ENCODE peak calls at places on chromosomes 12 and 14, in seven cellular contexts. D is psoas muscle; B is aorta; K is neural progenitor cell; Z is thyroid gland; Q is OCI-LY7; Y is CD8-positive, alpha-beta memory T cell. L is an unnamed sample.

GRCh38 chr12:25775968-25776367 is 182.5 kb upstream of the RASSF8 start:
- DNase-seq in D (no peak), B (no peak), K (no peak), Z (no peak), Q (no peak), Y (no peak), L (no peak)

GRCh38 chr12:122345042-122345441 is 77.4 kb downstream of the CLIP1 start:
- DNase-seq in D (no peak), B (no peak), K (no peak), Z (no peak), Q (no peak), Y (no peak), L (no peak)

GRCh38 chr12:86660000-86660399 is 403.8 kb upstream of the MGAT4C start:
- DNase-seq in D (no peak), B (no peak), K (no peak), Z (no peak), Q (no peak), Y (no peak), L (no peak)

GRCh38 chr12:53638057-53638456 is 11.9 kb upstream of the ATF7 start:
- DNase-seq in D (no peak), B (no peak), K (no peak), Z (no peak), Q (no peak), Y (no peak), L (no peak)

GRCh38 chr14:32669416-32669815 is 269.3 kb upstream of the NPAS3 start:
- DNase-seq in D (no peak), B (no peak), K (no peak), Z (no peak), Q (no peak), Y (no peak), L (no peak)

GRCh38 chr14:94748667-94749347 is 21.1 kb downstream of the GSC start:
- DNase-seq in D (no peak), B (no peak), K (peak; percentile 62), Z (no peak), Q (peak; percentile 46), Y (no peak), L (no peak)

GRCh38 chr12:4039927-4040326 is 166.7 kb upstream of the PARP11 start:
- DNase-seq in D (no peak), B (no peak), K (no peak), Z (no peak), Q (no peak), Y (no peak), L (no peak)

GRCh38 chr12:69214169-69214568 is 25.2 kb upstream of the CPSF6 start:
- DNase-seq in D (no peak), B (no peak), K (no peak), Z (no peak), Q (no peak), Y (no peak), L (no peak)

GRCh38 chr14:104844306-104845032 is 20.6 kb upstream of the CEP170B start:
- DNase-seq in D (no peak), B (peak; percentile 77), K (peak; percentile 54), Z (no peak), Q (no peak), Y (no peak), L (no peak)

GRCh38 chr14:77562681-77563080 is 53.8 kb downstream of the SPTLC2 start:
- DNase-seq in D (no peak), B (no peak), K (no peak), Z (no peak), Q (no peak), Y (no peak), L (no peak)

GRCh38 chr12:116694653-116695463 is 43.0 kb downstream of the SPRING1 start:
- DNase-seq in D (no peak), B (no peak), K (no peak), Z (no peak), Q (no peak), Y (no peak), L (no peak)

GRCh38 chr14:87966816-87967215 is 26.2 kb downstream of the GALC start:
- DNase-seq in D (no peak), B (no peak), K (no peak), Z (no peak), Q (no peak), Y (no peak), L (no peak)

GRCh38 chr14:91303091-91303923 is 58.8 kb upstream of the GPR68 start:
- DNase-seq in D (peak; percentile 67), B (peak; percentile 78), K (peak; percentile 97), Z (no peak), Q (peak; percentile 81), Y (peak; percentile 21), L (no peak)

GRCh38 chr12:131965073-131965472 is 15.3 kb downstream of the EP400 start:
- DNase-seq in D (no peak), B (no peak), K (no peak), Z (no peak), Q (no peak), Y (no peak), L (no peak)

GRCh38 chr12:76003263-76003640 is 28.3 kb downstream of the PHLDA1 start:
- DNase-seq in D (no peak), B (no peak), K (no peak), Z (no peak), Q (no peak), Y (no peak), L (no peak)

GRCh38 chr14:21476526-21476924 is 234 bp downstream of the RAB2B start:
- DNase-seq in D (peak; percentile 91), B (peak; percentile 97), K (peak; percentile 85), Z (peak; percentile 90), Q (no peak), Y (no peak), L (no peak)

GRCh38 chr14:85528882-85529585 is 910 bp upstream of the FLRT2 start:
- DNase-seq in D (peak; percentile 30), B (no peak), K (peak; percentile 48), Z (peak; percentile 10), Q (no peak), Y (no peak), L (peak; percentile 25)

GRCh38 chr12:98828802-98829600 is 183.9 kb downstream of the APAF1 start:
- DNase-seq in D (no peak), B (no peak), K (no peak), Z (no peak), Q (no peak), Y (no peak), L (no peak)

GRCh38 chr14:78790262-78790661 is 620.1 kb downstream of the NRXN3 start:
- DNase-seq in D (no peak), B (no peak), K (peak; percentile 37), Z (no peak), Q (no peak), Y (no peak), L (no peak)

GRCh38 chr12:47307680-47308399 is 228.1 kb upstream of the AMIGO2 start:
- DNase-seq in D (no peak), B (no peak), K (peak; percentile 68), Z (peak; percentile 44), Q (peak; percentile 76), Y (peak; percentile 57), L (no peak)
- H3K27ac ChIP-seq in D (no peak overlapping the region), B (no peak overlapping the region), K (no peak overlapping the region), Z (no peak overlapping the region), Q (no peak overlapping the region), Y (no peak overlapping the region), L (no peak overlapping the region)

GRCh38 chr12:104604995-104605675 is 148.4 kb downstream of the CHST11 start:
- DNase-seq in D (peak; percentile 56), B (peak; percentile 79), K (no peak), Z (no peak), Q (no peak), Y (no peak), L (no peak)
- H3K27ac ChIP-seq in D (peak overlapping the region; percentile 41), B (no peak overlapping the region), K (no peak overlapping the region), Z (peak overlapping the region; percentile 50), Q (peak overlapping the region; percentile 84), Y (peak overlapping the region; percentile 34), L (peak overlapping the region; percentile 62)

GRCh38 chr14:100215330-100215885 is 23.5 kb upstream of the YY1 start:
- DNase-seq in D (no peak), B (no peak), K (no peak), Z (no peak), Q (no peak), Y (no peak), L (no peak)
- H3K27ac ChIP-seq in D (peak overlapping the region; percentile 98), B (no peak overlapping the region), K (no peak overlapping the region), Z (no peak overlapping the region), Q (no peak overlapping the region), Y (no peak overlapping the region), L (no peak overlapping the region)

GRCh38 chr12:114671321-114671663 is 12.7 kb downstream of the TBX3 start:
- DNase-seq in D (no peak), B (no peak), K (no peak), Z (peak; percentile 25), Q (no peak), Y (no peak), L (no peak)
- H3K27ac ChIP-seq in D (no peak overlapping the region), B (no peak overlapping the region), K (no peak overlapping the region), Z (peak overlapping the region; percentile 99), Q (no peak overlapping the region), Y (no peak overlapping the region), L (no peak overlapping the region)